ENCODE peak calls at places on chromosomes 13 and 19, in seven cellular contexts. O is CD8-positive, alpha-beta T cell; H is GM23248; F is AG04450; N is GM06990; Z is colonic mucosa; J is left ventricle myocardium inferior. W is an unnamed sample.

GRCh38 chr13:113652404-113653263 is 5.4 kb downstream of the ATP4B start:
- DNase-seq in O (no peak), H (no peak), F (no peak), N (no peak), Z (no peak), J (peak; percentile 9), W (no peak)

GRCh38 chr19:2186071-2186846 is 22.5 kb downstream of the DOT1L start:
- DNase-seq in O (no peak), H (peak; percentile 98), F (peak; percentile 91), N (no peak), Z (peak; percentile 52), J (peak; percentile 87), W (no peak)

GRCh38 chr13:24682353-24682752 is 2.1 kb downstream of the ATP12A start:
- DNase-seq in O (no peak), H (no peak), F (no peak), N (no peak), Z (no peak), J (no peak), W (no peak)

GRCh38 chr19:9945319-9945966 is 9.1 kb upstream of the OLFM2 start:
- DNase-seq in O (no peak), H (peak; percentile 99), F (peak; percentile 97), N (no peak), Z (peak; percentile 65), J (peak; percentile 90), W (no peak)

GRCh38 chr13:19155321-19155861 is 26.2 kb downstream of the TUBA3C start:
- DNase-seq in O (no peak), H (no peak), F (no peak), N (no peak), Z (no peak), J (no peak), W (no peak)

GRCh38 chr13:59424661-59425060 is 739.1 kb downstream of the DIAPH3 start:
- DNase-seq in O (no peak), H (peak; percentile 36), F (no peak), N (no peak), Z (no peak), J (no peak), W (no peak)

GRCh38 chr13:20582026-20582425 is 15.1 kb downstream of the IFT88 start:
- DNase-seq in O (no peak), H (no peak), F (no peak), N (no peak), Z (no peak), J (no peak), W (no peak)

GRCh38 chr13:41457589-41458186 is 338 bp downstream of the RGCC start:
- DNase-seq in O (peak; percentile 71), H (peak; percentile 27), F (no peak), N (peak; percentile 45), Z (peak; percentile 24), J (peak; percentile 25), W (peak; percentile 35)

GRCh38 chr13:105087941-105088340 is 1447.5 kb downstream of the EFNB2 start:
- DNase-seq in O (no peak), H (no peak), F (no peak), N (no peak), Z (no peak), J (no peak), W (no peak)

GRCh38 chr19:32022946-32023832 is 322.2 kb upstream of the ZNF507 start:
- DNase-seq in O (no peak), H (no peak), F (no peak), N (no peak), Z (no peak), J (no peak), W (no peak)

GRCh38 chr13:30466358-30466714 is 600 bp upstream of the HMGB1 start:
- DNase-seq in O (no peak), H (peak; percentile 64), F (no peak), N (no peak), Z (no peak), J (no peak), W (no peak)

GRCh38 chr13:32022292-32022691 is 9.3 kb upstream of the FRY start:
- DNase-seq in O (no peak), H (no peak), F (no peak), N (no peak), Z (no peak), J (no peak), W (no peak)

DNA sequence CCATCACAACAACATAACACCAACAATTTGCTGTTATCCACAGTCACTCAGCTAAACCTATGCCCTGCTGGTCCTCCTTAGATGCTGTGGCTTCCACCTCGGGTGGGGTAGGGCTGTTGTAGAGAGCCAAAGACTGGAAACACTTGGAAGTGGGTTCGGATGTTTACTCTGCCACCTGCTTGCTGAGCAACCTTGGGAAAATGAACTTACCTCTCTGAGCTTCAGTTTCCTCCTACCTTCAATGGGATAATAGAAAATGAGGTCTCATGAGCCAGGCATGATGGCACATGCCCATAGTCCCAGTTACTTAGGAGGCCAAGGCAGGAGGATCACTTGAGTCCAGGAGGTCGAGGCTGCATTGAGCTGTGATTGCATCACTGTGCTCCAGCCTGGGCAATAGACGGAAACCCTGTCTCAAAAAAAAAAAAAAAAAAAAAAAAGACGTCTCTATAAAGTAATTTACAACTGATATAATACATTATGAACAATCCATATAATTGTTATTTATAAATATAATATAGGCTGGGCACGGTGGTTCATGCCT is 3.3 kb upstream of the SYCN start:
- DNase-seq in O (no peak), H (no peak), F (no peak), N (no peak), Z (no peak), J (no peak), W (no peak)
- H3K27me3 ChIP-seq in O (peaks cover 7% of the 10 kb centered on the region), H (peaks cover 30% of the 10 kb centered on the region), F (peaks cover 31% of the 10 kb centered on the region), N (no peaks in the 10 kb centered on the region), Z (peaks cover 27% of the 10 kb centered on the region), J (peaks cover 87% of the 10 kb centered on the region), W (peaks cover 23% of the 10 kb centered on the region)

GRCh38 chr19:13669780-13670355 is 94.5 kb upstream of the MRI1 start:
- DNase-seq in O (no peak), H (no peak), F (no peak), N (no peak), Z (no peak), J (no peak), W (no peak)
- H3K27me3 ChIP-seq in O (no peaks in the 10 kb centered on the region), H (no peaks in the 10 kb centered on the region), F (no peaks in the 10 kb centered on the region), N (no peaks in the 10 kb centered on the region), Z (no peaks in the 10 kb centered on the region), J (no peaks in the 10 kb centered on the region), W (no peaks in the 10 kb centered on the region)

GRCh38 chr13:111919286-111919685 is 147.7 kb upstream of the SOX1 start:
- DNase-seq in O (no peak), H (no peak), F (no peak), N (no peak), Z (no peak), J (no peak), W (no peak)
- H3K27me3 ChIP-seq in O (no peaks in the 10 kb centered on the region), H (no peaks in the 10 kb centered on the region), F (no peaks in the 10 kb centered on the region), N (no peaks in the 10 kb centered on the region), Z (no peaks in the 10 kb centered on the region), J (peaks cover 99% of the 10 kb centered on the region), W (no peaks in the 10 kb centered on the region)

GRCh38 chr19:55442372-55443044 is 592 bp downstream of the SHISA7 start:
- DNase-seq in O (no peak), H (no peak), F (no peak), N (no peak), Z (no peak), J (no peak), W (no peak)
- H3K27me3 ChIP-seq in O (peaks cover 42% of the 10 kb centered on the region), H (peaks cover 39% of the 10 kb centered on the region), F (peaks cover 61% of the 10 kb centered on the region), N (peaks cover 3% of the 10 kb centered on the region), Z (peaks cover 44% of the 10 kb centered on the region), J (peaks cover 97% of the 10 kb centered on the region), W (peaks cover 83% of the 10 kb centered on the region)

GRCh38 chr19:853014-853553 is 981 bp downstream of the ELANE start:
- DNase-seq in O (no peak), H (no peak), F (no peak), N (no peak), Z (no peak), J (no peak), W (no peak)

GRCh38 chr19:850979-851335 is 1.1 kb upstream of the ELANE start:
- DNase-seq in O (no peak), H (no peak), F (no peak), N (no peak), Z (no peak), J (no peak), W (no peak)

GRCh38 chr19:848457-848921 is 3.6 kb upstream of the ELANE start:
- DNase-seq in O (no peak), H (peak; percentile 40), F (no peak), N (no peak), Z (no peak), J (no peak), W (no peak)

GRCh38 chr19:852136-853013 is at the start of gene ELANE:
- DNase-seq in O (no peak), H (no peak), F (no peak), N (no peak), Z (no peak), J (no peak), W (no peak)

DNA sequence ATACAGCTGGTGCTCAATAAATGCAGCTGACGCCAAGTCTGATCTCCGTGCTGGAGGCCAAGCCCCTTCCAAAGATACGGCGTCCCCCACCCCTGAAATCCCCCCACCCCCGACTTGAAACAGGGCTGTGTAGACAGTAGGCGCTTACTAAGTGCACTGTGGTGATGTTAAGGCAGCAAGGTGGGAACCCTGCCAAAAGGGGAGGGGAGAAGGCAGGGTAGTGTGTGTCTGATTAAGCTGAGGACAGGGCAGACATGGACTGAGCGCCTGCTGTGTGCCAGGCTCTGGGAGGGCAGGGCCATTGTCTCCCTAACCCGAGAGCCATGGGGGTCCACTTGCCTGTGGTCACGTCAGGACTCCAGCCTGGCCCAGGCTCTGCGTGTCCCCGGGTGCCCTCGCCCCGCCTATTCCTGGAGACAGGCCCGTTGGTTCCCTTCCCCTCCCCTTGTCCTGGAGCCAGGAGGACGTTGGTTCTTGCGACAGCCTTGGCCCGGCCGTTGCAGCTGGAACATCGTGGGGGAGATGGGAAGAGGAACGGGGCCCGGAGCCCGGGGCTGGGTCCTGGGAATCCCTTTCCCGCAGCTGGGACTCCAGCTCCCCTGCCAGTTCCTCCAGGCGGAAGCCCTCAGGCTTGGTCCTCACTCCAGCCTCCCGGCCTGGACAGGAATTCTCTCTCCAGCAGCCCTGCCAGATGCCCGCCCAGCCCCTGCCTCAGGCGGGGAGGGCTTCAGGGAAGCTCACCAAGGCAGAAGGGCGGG is 1.7 kb upstream of the ELANE start:
- DNase-seq in O (no peak), H (peak; percentile 91), F (peak; percentile 56), N (no peak), Z (peak; percentile 75), J (peak; percentile 93), W (no peak)
- H3K27me3 ChIP-seq in O (no peaks in the 10 kb centered on the region), H (peaks cover 23% of the 10 kb centered on the region), F (peaks cover 23% of the 10 kb centered on the region), N (peaks cover 1% of the 10 kb centered on the region), Z (peaks cover 43% of the 10 kb centered on the region), J (peaks cover 75% of the 10 kb centered on the region), W (peaks cover 54% of the 10 kb centered on the region)

W was measured in CD4-positive, alpha-beta T cell.